ENCODE peak calls at places on chromosomes 13 and 19, in eight cellular contexts. C, P, K, E, V, Y, Q and B are unnamed samples.
A peak's percentile ranks its signal among the peaks of the same experiment; 100 is the strongest.

GRCh38 chr13:23505007-23505406 is 65.2 kb upstream of the TNFRSF19 start:
- DNase-seq in V (no peak), Q (no peak), P (no peak), C (no peak), K (no peak), E (no peak), Y (no peak), B (no peak)

GRCh38 chr13:41178040-41178439 is 16.3 kb downstream of the KBTBD7 start:
- DNase-seq in Q (no peak), C (no peak), E (no peak), V (no peak), Y (no peak), K (no peak), P (no peak), B (no peak)

GRCh38 chr19:768424-768823 is 17.5 kb downstream of the MISP start:
- DNase-seq in Y (no peak), Q (no peak), K (no peak), E (no peak), P (no peak), V (no peak), C (no peak), B (no peak)

GRCh38 chr19:12754465-12755196 is 3.0 kb downstream of the BEST2 start:
- DNase-seq in V (no peak), C (no peak), K (no peak), P (no peak), E (no peak), Q (no peak), Y (no peak), B (no peak)

GRCh38 chr13:89153941-89154340 is 1482.8 kb downstream of the SLITRK5 start:
- DNase-seq in C (no peak), K (no peak), Q (no peak), V (no peak), E (no peak), P (no peak), Y (no peak), B (no peak)

GRCh38 chr19:46299004-46299509 is 2.2 kb downstream of the HIF3A start:
- DNase-seq in Y (no peak), V (no peak), Q (no peak), K (no peak), E (no peak), P (no peak), C (peak; percentile 90), B (peak; percentile 54)

GRCh38 chr19:44925114-44925891 is 10.9 kb downstream of the APOC1 start:
- DNase-seq in C (no peak), V (no peak), E (no peak), P (no peak), Y (no peak), K (no peak), Q (no peak), B (peak; percentile 95)

GRCh38 chr13:72565893-72566292 is 161.5 kb downstream of the MZT1 start:
- DNase-seq in V (no peak), P (no peak), Q (no peak), K (no peak), Y (peak; percentile 18), C (peak; percentile 5), E (no peak), B (peak; percentile 29)

GRCh38 chr19:2578911-2579677 is 103.2 kb downstream of the GADD45B start:
- DNase-seq in Y (no peak), K (peak; percentile 57), V (no peak), C (peak; percentile 84), P (peak; percentile 18), Q (peak; percentile 30), E (peak; percentile 67), B (peak; percentile 90)

GRCh38 chr13:24162604-24163003 is 2.1 kb downstream of the SPATA13 start:
- DNase-seq in Q (no peak), P (no peak), V (no peak), E (no peak), Y (no peak), C (no peak), K (no peak), B (no peak)

GRCh38 chr13:101473458-101473857 is 21.0 kb downstream of the ITGBL1 start:
- DNase-seq in K (no peak), E (no peak), Y (no peak), P (no peak), Q (no peak), C (no peak), V (no peak), B (no peak)

GRCh38 chr19:1566392-1567115 is 1.6 kb downstream of the MEX3D start:
- DNase-seq in P (no peak), K (no peak), Q (no peak), Y (no peak), E (no peak), V (no peak), C (peak; percentile 82), B (peak; percentile 40)